ENCODE peak calls at places on chromosomes 1 and 21, in five cellular contexts. O is caudate nucleus, Q is substantia nigra, E is right cardiac atrium, D is aorta. B is an unnamed sample.

GRCh38 chr1:206472454-206472853 is 2.2 kb downstream of the IKBKE start:
- DNase-seq in Q (peak; percentile 16), O (peak; percentile 17), E (no peak), D (peak; percentile 70), B (no peak)

GRCh38 chr1:191348328-191348727 is 809.9 kb upstream of the RGS18 start:
- DNase-seq in D (no peak), Q (no peak), E (no peak), O (no peak), B (no peak)

GRCh38 chr1:210754931-210755670 is 378.8 kb downstream of the KCNH1 start:
- DNase-seq in E (no peak), D (no peak), Q (peak; percentile 59), O (no peak), B (no peak)

GRCh38 chr1:221509575-221510360 is 232.1 kb downstream of the DUSP10 start:
- DNase-seq in Q (no peak), O (no peak), D (no peak), E (no peak), B (no peak)

GRCh38 chr1:44417351-44418021 is 12.4 kb downstream of the RNF220 start:
- DNase-seq in D (no peak), Q (peak; percentile 78), E (peak; percentile 74), O (peak; percentile 76), B (peak; percentile 24)

GRCh38 chr21:34900376-34900775 is 148.7 kb downstream of the RUNX1 start:
- DNase-seq in D (no peak), O (no peak), Q (no peak), E (no peak), B (no peak)

GRCh38 chr21:43993420-43993934 is 18.6 kb upstream of the TRAPPC10 start:
- DNase-seq in Q (no peak), D (no peak), O (no peak), E (no peak), B (no peak)

GRCh38 chr1:229227298-229227919 is 43.5 kb upstream of the RAB4A start:
- DNase-seq in E (peak; percentile 92), D (peak; percentile 84), O (peak; percentile 88), Q (peak; percentile 88), B (peak; percentile 86)

GRCh38 chr21:36235058-36235582 is 78.5 kb downstream of the DOP1B start:
- DNase-seq in Q (no peak), D (no peak), E (no peak), O (no peak), B (no peak)

GRCh38 chr1:53507115-53507816 is 48.1 kb downstream of the DMRTB1 start:
- DNase-seq in D (peak; percentile 4), Q (no peak), E (peak; percentile 43), O (no peak), B (no peak)

GRCh38 chr1:107793896-107794440 is 171.0 kb downstream of the VAV3 start:
- DNase-seq in O (no peak), Q (no peak), E (no peak), D (no peak), B (no peak)

GRCh38 chr1:30977105-30977504 is 68.5 kb upstream of the SDC3 start:
- DNase-seq in D (no peak), Q (no peak), E (no peak), O (no peak), B (no peak)

GRCh38 chr1:17081439-17081838 is 27.6 kb upstream of the SDHB start:
- DNase-seq in Q (no peak), E (no peak), O (no peak), D (no peak), B (peak; percentile 91)

GRCh38 chr1:17082761-17083160 is 28.9 kb upstream of the SDHB start:
- DNase-seq in Q (no peak), D (no peak), E (no peak), O (no peak), B (no peak)

GRCh38 chr1:17079140-17079868 is 25.5 kb upstream of the SDHB start:
- DNase-seq in Q (no peak), D (no peak), E (no peak), O (no peak), B (no peak)

GRCh38 chr1:17080085-17080759 is 26.4 kb upstream of the SDHB start:
- DNase-seq in E (no peak), D (no peak), Q (no peak), O (no peak), B (no peak)

DNA sequence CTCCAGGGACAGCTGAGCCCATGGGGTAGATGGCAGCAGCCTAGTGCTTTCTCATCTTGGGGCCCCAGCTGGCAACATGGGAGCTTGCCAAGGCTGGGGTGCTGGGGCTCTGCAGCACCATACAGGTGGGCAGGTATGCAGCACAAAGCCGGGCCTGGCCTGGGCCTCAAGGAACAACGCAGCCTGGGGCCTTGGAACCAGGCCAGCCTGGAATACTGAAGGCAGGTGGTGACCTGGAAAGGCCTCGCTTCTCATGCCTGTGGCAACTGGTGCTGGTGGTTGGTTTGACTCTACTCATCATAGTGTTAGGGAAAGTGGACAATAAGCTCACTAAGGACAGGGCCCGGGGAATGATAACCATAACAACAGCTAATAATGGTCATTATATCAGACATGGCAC is 27.0 kb upstream of the SDHB start:
- DNase-seq in Q (peak; percentile 43), O (no peak), E (no peak), D (no peak), B (peak; percentile 85)
- H3K27ac ChIP-seq in Q (peak overlapping the region; percentile 31), O (no peak overlapping the region), E (no peak overlapping the region), D (no peak overlapping the region), B (peak overlapping the region; percentile 76)

DNA sequence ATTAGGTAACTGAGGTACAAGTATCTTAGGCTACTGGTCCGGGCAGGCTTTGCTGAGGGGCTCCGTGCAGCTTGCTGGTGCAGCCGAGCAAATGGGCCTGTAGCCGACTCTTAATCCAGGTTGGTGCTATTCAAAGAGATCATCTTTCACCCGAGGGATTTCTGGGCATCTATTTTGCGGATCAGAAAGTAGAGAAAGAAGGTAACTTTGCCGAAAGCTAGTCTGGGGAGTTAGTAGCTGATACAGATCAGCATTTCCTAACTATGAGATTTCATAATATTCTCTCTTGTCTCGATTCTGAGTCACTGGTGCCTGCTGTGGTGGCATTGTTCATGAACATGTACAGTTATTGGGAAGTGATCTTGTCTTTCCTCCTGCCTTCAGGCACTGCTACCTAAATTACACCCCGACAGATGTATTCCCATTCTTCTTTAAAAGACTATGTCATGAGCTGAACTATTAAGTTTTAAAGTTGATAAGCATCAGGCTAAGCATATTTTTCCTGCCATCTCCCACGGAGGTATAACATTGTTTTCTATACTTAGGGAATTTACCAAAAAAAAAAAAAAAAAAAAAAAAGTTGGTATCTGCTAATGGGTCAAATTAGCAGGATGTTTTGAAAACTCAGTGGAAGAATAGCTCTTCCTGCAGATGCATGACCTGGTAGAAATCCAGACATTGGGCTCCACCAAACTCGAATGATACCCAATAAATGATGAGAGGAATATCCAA is 57.1 kb downstream of the NFIA start:
- DNase-seq in E (no peak), O (no peak), Q (no peak), D (no peak), B (no peak)
- H3K27ac ChIP-seq in E (peak overlapping the region; percentile 17), O (no peak overlapping the region), Q (no peak overlapping the region), D (peak overlapping the region; percentile 71), B (no peak overlapping the region)

GRCh38 chr1:147514233-147514632 is 27.1 kb upstream of the BCL9 start:
- DNase-seq in O (no peak), E (no peak), Q (no peak), D (no peak), B (no peak)

GRCh38 chr1:147516157-147516917 is 25.0 kb upstream of the BCL9 start:
- DNase-seq in E (no peak), D (no peak), Q (no peak), O (no peak), B (no peak)

GRCh38 chr1:147509786-147510360 is 31.4 kb upstream of the BCL9 start:
- DNase-seq in E (peak; percentile 64), Q (no peak), D (no peak), O (no peak), B (no peak)

DNA sequence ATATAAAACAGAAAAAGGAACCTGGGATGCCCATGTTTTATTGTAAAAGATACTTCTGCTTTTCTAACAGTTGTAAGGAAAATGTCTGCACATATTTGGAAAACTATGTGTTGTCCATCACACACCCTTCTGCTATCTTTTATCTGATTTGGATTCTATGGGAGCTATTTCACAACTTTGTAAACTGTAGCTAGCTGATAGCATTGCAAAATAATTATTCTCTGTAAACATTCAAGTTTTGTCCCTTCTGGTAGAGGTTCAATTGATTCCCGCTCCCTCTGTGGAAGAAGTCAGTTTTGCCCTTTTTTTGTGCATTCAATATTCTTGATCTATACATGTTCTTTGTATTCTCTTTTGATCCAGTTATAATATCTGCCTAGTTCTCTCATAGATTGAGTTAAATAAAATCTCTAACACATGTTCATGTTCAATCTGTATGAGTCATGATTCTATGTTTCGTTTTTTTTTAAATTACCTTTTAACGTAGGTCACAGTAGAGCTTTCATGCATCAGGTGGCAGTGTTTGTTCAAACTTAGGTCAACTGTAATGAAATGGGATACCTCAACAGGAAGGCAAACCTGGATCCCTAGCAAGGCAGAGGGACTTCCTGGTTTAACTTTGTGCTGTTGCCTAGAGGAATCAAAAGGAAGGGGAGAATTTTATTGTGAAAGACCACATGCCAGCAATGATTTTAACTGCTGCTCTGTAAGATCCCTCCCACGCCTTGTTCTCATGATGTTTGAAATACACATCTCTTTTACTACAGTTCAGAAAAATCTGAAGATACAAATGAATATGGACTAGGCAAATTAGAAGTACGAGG is 26.0 kb upstream of the BCL9 start:
- DNase-seq in Q (no peak), D (no peak), E (no peak), O (no peak), B (peak; percentile 56)
- H3K27ac ChIP-seq in Q (no peak overlapping the region), D (no peak overlapping the region), E (no peak overlapping the region), O (no peak overlapping the region), B (peak overlapping the region; percentile 9)

GRCh38 chr1:91864017-91864700 is 21.8 kb downstream of the TGFBR3 start:
- DNase-seq in D (no peak), O (no peak), Q (no peak), E (no peak), B (no peak)
- H3K27ac ChIP-seq in D (no peak overlapping the region), O (no peak overlapping the region), Q (no peak overlapping the region), E (no peak overlapping the region), B (no peak overlapping the region)

DNA sequence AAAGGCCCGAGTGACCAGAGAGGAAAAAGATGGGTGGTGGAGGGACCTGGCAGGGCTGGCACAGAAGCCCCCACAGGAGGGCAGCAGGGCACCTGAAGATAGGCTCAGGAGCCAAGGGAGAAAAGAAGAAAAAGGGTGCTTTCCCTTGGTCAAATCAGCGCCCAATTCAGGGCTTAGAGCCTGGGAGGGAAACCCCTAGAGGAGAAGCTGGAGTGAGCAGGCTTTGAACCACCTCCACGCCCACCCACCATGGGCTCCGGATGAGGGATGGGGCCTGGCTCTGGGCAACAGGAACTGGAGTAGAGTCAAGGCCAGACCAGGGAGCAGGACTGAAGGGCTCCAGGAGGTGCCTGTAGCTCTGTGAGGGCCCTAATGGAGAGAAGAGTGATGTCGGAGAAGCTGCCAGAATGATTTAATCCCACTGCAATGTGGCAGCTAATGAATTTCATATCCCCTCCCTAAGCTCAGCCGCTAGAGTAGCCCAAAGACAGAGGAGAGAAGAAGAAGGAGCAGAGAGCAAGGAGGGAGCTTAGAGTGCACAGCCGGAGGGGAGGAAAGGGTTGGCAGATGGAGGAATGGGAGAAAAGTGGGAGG is 12.0 kb upstream of the PRELP start:
- DNase-seq in Q (no peak), O (no peak), E (peak; percentile 62), D (no peak), B (no peak)
- H3K27ac ChIP-seq in Q (no peak overlapping the region), O (no peak overlapping the region), E (peak overlapping the region; percentile 63), D (peak overlapping the region; percentile 96), B (no peak overlapping the region)

GRCh38 chr1:116907351-116907750 is 2.4 kb upstream of the PTGFRN start:
- DNase-seq in E (no peak), O (no peak), D (no peak), Q (no peak), B (no peak)
- H3K27ac ChIP-seq in E (no peak overlapping the region), O (no peak overlapping the region), D (no peak overlapping the region), Q (no peak overlapping the region), B (no peak overlapping the region)

GRCh38 chr1:161772397-161772796 is 6.3 kb downstream of the ATF6 start:
- DNase-seq in E (no peak), O (no peak), D (no peak), Q (no peak), B (no peak)
- H3K27ac ChIP-seq in E (no peak overlapping the region), O (peak overlapping the region; percentile 9), D (no peak overlapping the region), Q (no peak overlapping the region), B (no peak overlapping the region)

B was measured in pancreas.